ENCODE peak calls at places on chromosome 10, in eight cellular contexts. I, D, C, P, U, S, W and M are unnamed samples.

GRCh38 chr10:4372601-4373000 is 453.4 kb upstream of the AKR1E2 start:
- DNase-seq in I (peak), D (peak), C (no peak), P (peak), U (no peak), S (no peak), W (no peak), M (peak)

GRCh38 chr10:63348210-63348850 is 117.4 kb downstream of the JMJD1C start:
- DNase-seq in I (no peak), D (peak), C (no peak), P (peak), U (no peak), S (no peak), W (no peak), M (no peak)

GRCh38 chr10:52353210-52353609 is 39.1 kb downstream of the DKK1 start:
- DNase-seq in I (no peak), D (no peak), C (no peak), P (no peak), U (no peak), S (no peak), W (no peak), M (no peak)

GRCh38 chr10:132511092-132511491 is 26.5 kb upstream of the INPP5A start:
- DNase-seq in I (no peak), D (no peak), C (no peak), P (no peak), U (no peak), S (no peak), W (no peak), M (no peak)

GRCh38 chr10:91969297-91969696 is 45.7 kb downstream of the BTAF1 start:
- DNase-seq in I (no peak), D (no peak), C (no peak), P (peak), U (no peak), S (no peak), W (no peak), M (no peak)

GRCh38 chr10:111034598-111035310 is 42.1 kb upstream of the ADRA2A start:
- DNase-seq in I (peak), D (peak), C (no peak), P (peak), U (no peak), S (no peak), W (no peak), M (peak)

GRCh38 chr10:133231946-133232574 is 2.0 kb downstream of the UTF1 start:
- DNase-seq in I (no peak), D (no peak), C (no peak), P (no peak), U (no peak), S (no peak), W (no peak), M (no peak)

GRCh38 chr10:58818889-58819288 is 306.2 kb downstream of the BICC1 start:
- DNase-seq in I (peak), D (peak), C (no peak), P (peak), U (no peak), S (no peak), W (no peak), M (peak)

GRCh38 chr10:116554628-116555027 is 8.9 kb downstream of the PNLIP start:
- DNase-seq in I (no peak), D (no peak), C (no peak), P (no peak), U (peak), S (no peak), W (no peak), M (no peak)

GRCh38 chr10:120702032-120702431 is 149.1 kb upstream of the WDR11 start:
- DNase-seq in I (no peak), D (no peak), C (no peak), P (no peak), U (no peak), S (no peak), W (no peak), M (no peak)

GRCh38 chr10:73576178-73576889 is 14.8 kb downstream of the USP54 start:
- DNase-seq in I (peak), D (peak), C (no peak), P (peak), U (no peak), S (no peak), W (no peak), M (peak)

GRCh38 chr10:100739516-100740368 is 5.6 kb upstream of the PAX2 start:
- DNase-seq in I (no peak), D (no peak), C (no peak), P (no peak), U (no peak), S (no peak), W (no peak), M (no peak)

GRCh38 chr10:28587270-28587969 is 54.5 kb downstream of the WAC start:
- DNase-seq in I (peak), D (peak), C (no peak), P (peak), U (no peak), S (no peak), W (no peak), M (peak)

GRCh38 chr10:119316729-119317097 is 109.3 kb downstream of the GRK5 start:
- DNase-seq in I (peak), D (peak), C (no peak), P (peak), U (no peak), S (no peak), W (no peak), M (peak)

GRCh38 chr10:108598831-108599230 is 1324.5 kb downstream of the XPNPEP1 start:
- DNase-seq in I (no peak), D (no peak), C (no peak), P (no peak), U (no peak), S (no peak), W (no peak), M (no peak)

GRCh38 chr10:75974080-75974479 is 542.7 kb downstream of the LRMDA start:
- DNase-seq in I (no peak), D (no peak), C (no peak), P (no peak), U (no peak), S (no peak), W (no peak), M (no peak)

GRCh38 chr10:91925022-91925320 is 1.4 kb downstream of the BTAF1 start:
- DNase-seq in I (peak), D (peak), C (no peak), P (no peak), U (no peak), S (no peak), W (no peak), M (no peak)

GRCh38 chr10:71769279-71769823 is 4.0 kb downstream of the VSIR start:
- DNase-seq in I (no peak), D (no peak), C (no peak), P (no peak), U (no peak), S (no peak), W (no peak), M (peak)

GRCh38 chr10:66058594-66058993 is 867.2 kb upstream of the LRRTM3 start:
- DNase-seq in I (no peak), D (no peak), C (no peak), P (no peak), U (no peak), S (no peak), W (no peak), M (no peak)

GRCh38 chr10:28559661-28560060 is 26.7 kb downstream of the WAC start:
- DNase-seq in I (no peak), D (no peak), C (no peak), P (no peak), U (no peak), S (no peak), W (no peak), M (no peak)

GRCh38 chr10:74880041-74880440 is 53.6 kb downstream of the KAT6B start:
- DNase-seq in I (peak), D (no peak), C (no peak), P (peak), U (no peak), S (no peak), W (no peak), M (peak)

GRCh38 chr10:20891338-20891714 is 5.8 kb downstream of the NEBL start:
- DNase-seq in I (peak), D (peak), C (no peak), P (peak), U (no peak), S (no peak), W (no peak), M (peak)

GRCh38 chr10:91048380-91048779 is 127.5 kb upstream of the ANKRD1 start:
- DNase-seq in I (no peak), D (no peak), C (no peak), P (no peak), U (no peak), S (no peak), W (no peak), M (no peak)

GRCh38 chr10:77458986-77459590 is 178.5 kb downstream of the KCNMA1 start:
- DNase-seq in I (peak), D (peak), C (no peak), P (no peak), U (no peak), S (no peak), W (no peak), M (peak)

GRCh38 chr10:115417585-115418265 is 324.6 kb downstream of the ATRNL1 start:
- DNase-seq in I (peak), D (no peak), C (no peak), P (peak), U (peak), S (no peak), W (peak), M (peak)

GRCh38 chr10:8487346-8487745 is 432.9 kb downstream of the GATA3 start:
- DNase-seq in I (no peak), D (no peak), C (no peak), P (no peak), U (no peak), S (no peak), W (no peak), M (no peak)

GRCh38 chr10:46234431-46235060 is 52.3 kb upstream of the ANTXRL start:
- DNase-seq in I (no peak), D (no peak), C (no peak), P (no peak), U (no peak), S (no peak), W (no peak), M (no peak)

GRCh38 chr10:71965623-71966022 is 1.4 kb downstream of the CHST3 start:
- DNase-seq in I (no peak), D (no peak), C (no peak), P (no peak), U (no peak), S (no peak), W (no peak), M (no peak)

GRCh38 chr10:116993610-116994009 is 11.4 kb downstream of the SHTN1 start:
- DNase-seq in I (no peak), D (no peak), C (no peak), P (no peak), U (no peak), S (no peak), W (no peak), M (no peak)

GRCh38 chr10:69961168-69961863 is 91.3 kb upstream of the MACROH2A2 start:
- DNase-seq in I (no peak), D (no peak), C (peak), P (peak), U (no peak), S (no peak), W (no peak), M (no peak)

GRCh38 chr10:74585231-74586087 is 240.9 kb upstream of the KAT6B start:
- DNase-seq in I (peak), D (no peak), C (no peak), P (peak), U (peak), S (no peak), W (no peak), M (peak)

GRCh38 chr10:33681580-33681979 is 347.1 kb upstream of the NRP1 start:
- DNase-seq in I (no peak), D (no peak), C (no peak), P (no peak), U (no peak), S (no peak), W (no peak), M (no peak)

DNA sequence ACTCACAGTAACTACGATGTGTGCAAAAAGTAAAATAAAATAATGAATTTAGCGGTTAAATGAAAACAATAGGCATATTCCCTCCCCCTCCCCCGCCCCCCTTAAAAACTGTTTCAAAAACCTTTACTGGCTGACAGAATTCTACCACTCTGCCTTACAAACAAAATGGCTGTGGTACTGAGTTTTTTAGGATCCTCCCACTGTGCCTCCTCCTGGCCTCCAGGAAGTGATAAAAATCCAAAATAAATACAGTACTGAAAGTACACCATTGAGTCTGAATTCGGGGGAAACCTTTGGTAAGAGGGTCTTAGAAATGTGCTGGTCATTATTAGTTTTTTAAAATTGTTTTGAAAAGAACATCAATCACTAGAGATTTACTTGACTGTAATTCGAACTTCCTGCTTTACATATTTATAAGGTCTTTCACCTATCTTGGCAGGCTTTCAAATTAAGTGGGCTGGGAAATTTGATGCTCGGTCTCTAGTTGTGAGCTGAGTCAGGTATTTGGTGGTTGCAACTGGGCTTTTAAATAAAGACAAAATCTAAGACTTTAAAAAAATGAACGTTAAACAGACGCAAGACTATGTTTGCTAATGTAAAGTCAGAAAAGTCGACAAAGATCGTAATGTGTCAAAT is 32.5 kb upstream of the EPC1 start:
- DNase-seq in I (peak), D (peak), C (no peak), P (peak), U (peak), S (no peak), W (no peak), M (peak)
- H3K4me3 ChIP-seq in I (peak), D (peak), C (peak), P (peak), U (peak), S (peak), W (peak), M (peak)

GRCh38 chr10:22103701-22104100 is 100.2 kb upstream of the DNAJC1 start:
- DNase-seq in I (no peak), D (peak), C (no peak), P (peak), U (no peak), S (no peak), W (no peak), M (no peak)
- TF ChIP-seq CTCF in I (peak), D (peak), C (no peak), P (peak), U (peak), S (no peak), W (peak), M (peak)

GRCh38 chr10:11232222-11232961 is 214.7 kb downstream of the CELF2 start:
- DNase-seq in I (no peak), D (no peak), C (no peak), P (no peak), U (no peak), S (no peak), W (no peak), M (no peak)
- H3K4me3 ChIP-seq in I (no peak), D (no peak), C (no peak), P (no peak), U (no peak), S (no peak), W (no peak), M (no peak)

GRCh38 chr10:24396396-24396795 is 187.5 kb downstream of the KIAA1217 start:
- DNase-seq in I (no peak), D (no peak), C (no peak), P (no peak), U (no peak), S (no peak), W (no peak), M (no peak)
- TF ChIP-seq CTCF in I (peak), D (no peak), C (no peak), P (peak), U (peak), S (no peak), W (no peak), M (peak)

GRCh38 chr10:101780187-101780817 is 2.9 kb downstream of the NPM3 start:
- DNase-seq in I (no peak), D (no peak), C (no peak), P (no peak), U (no peak), S (no peak), W (no peak), M (no peak)

GRCh38 chr10:101778151-101778780 is 2.4 kb upstream of the FGF8 start:
- DNase-seq in I (no peak), D (no peak), C (no peak), P (no peak), U (no peak), S (no peak), W (no peak), M (no peak)

GRCh38 chr10:101778781-101779543 is 3.0 kb upstream of the FGF8 start:
- DNase-seq in I (peak), D (peak), C (peak), P (peak), U (peak), S (no peak), W (no peak), M (peak)

GRCh38 chr10:101780818-101781654 is 2.2 kb downstream of the NPM3 start:
- DNase-seq in I (peak), D (peak), C (peak), P (peak), U (peak), S (peak), W (peak), M (peak)

GRCh38 chr10:101779544-101780186 is 3.6 kb downstream of the NPM3 start:
- DNase-seq in I (peak), D (peak), C (peak), P (peak), U (peak), S (peak), W (no peak), M (peak)
- H3K4me3 ChIP-seq in I (peak), D (peak), C (peak), P (peak), U (peak), S (peak), W (peak), M (peak)

GRCh38 chr10:88989423-88989822 is 1.2 kb upstream of the FAS start:
- DNase-seq in I (no peak), D (no peak), C (no peak), P (no peak), U (no peak), S (no peak), W (no peak), M (no peak)

GRCh38 chr10:88987840-88988239 is 2.8 kb upstream of the FAS start:
- DNase-seq in I (no peak), D (no peak), C (no peak), P (no peak), U (no peak), S (no peak), W (no peak), M (no peak)

GRCh38 chr10:88984525-88984924 is 6.1 kb upstream of the FAS start:
- DNase-seq in I (no peak), D (no peak), C (no peak), P (no peak), U (no peak), S (no peak), W (no peak), M (no peak)

GRCh38 chr10:88987243-88987726 is 3.3 kb upstream of the FAS start:
- DNase-seq in I (peak), D (no peak), C (no peak), P (no peak), U (peak), S (no peak), W (no peak), M (peak)

DNA sequence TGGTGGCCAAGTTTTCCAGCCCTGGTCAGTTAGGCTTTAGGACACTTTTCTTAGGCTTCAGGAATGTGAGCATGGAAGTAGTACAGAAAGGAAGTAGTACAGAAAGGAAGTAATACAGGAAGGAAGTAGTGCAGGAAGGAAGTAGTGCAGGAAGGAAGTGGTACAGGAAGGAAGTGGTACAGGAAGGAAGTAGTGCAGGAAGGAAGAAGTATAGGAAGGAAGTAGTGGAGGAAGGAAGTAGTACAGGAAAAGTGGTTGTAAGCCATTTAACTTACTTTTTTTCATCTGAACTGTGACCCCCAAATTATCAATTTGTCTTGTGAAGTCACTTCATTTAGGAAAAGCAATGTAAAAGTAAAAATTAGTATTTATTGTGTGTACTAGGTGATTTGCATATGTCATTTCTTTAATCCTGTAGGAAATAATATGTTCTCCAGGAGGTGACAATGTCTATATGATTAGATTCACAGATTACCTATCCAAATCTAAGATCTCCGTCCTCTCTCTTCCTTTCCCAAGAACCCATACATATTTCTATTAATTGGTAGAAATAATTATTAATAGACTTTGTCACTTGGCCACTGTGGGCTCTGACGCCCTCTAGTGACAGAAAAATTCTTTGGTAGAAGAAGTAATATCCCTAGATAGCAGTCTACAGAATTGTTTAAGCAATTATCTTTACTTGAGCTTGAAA is 3.9 kb upstream of the FAS start:
- DNase-seq in I (peak), D (peak), C (no peak), P (peak), U (peak), S (no peak), W (no peak), M (peak)
- TF ChIP-seq CTCF in I (peak), D (peak), C (peak), P (peak), U (peak), S (peak), W (peak), M (peak)

GRCh38 chr10:104326991-104327610 is 11.2 kb downstream of the ITPRIP start:
- DNase-seq in I (no peak), D (no peak), C (no peak), P (peak), U (no peak), S (no peak), W (no peak), M (no peak)

GRCh38 chr10:104329754-104330153 is 8.5 kb downstream of the ITPRIP start:
- DNase-seq in I (peak), D (peak), C (no peak), P (peak), U (no peak), S (no peak), W (no peak), M (peak)

GRCh38 chr10:104328916-104329710 is 9.2 kb downstream of the ITPRIP start:
- DNase-seq in I (peak), D (peak), C (no peak), P (peak), U (no peak), S (peak), W (peak), M (peak)

GRCh38 chr10:104327745-104328635 is 10.3 kb downstream of the ITPRIP start:
- DNase-seq in I (peak), D (peak), C (no peak), P (peak), U (no peak), S (no peak), W (no peak), M (peak)

DNA sequence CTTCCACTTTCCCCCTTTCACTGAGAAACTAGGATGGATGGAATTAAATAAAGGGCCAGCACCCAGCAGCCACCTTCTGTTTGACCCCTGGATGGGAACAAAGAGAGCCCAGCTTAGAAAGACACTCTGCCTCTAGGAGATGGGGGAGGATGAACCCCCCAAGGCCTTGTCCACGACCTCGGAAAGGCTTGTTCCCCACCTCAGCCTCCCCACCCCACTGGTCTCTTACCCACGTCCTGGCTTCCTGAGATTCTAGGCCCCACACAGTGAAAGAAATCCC is 9.7 kb downstream of the ITPRIP start:
- DNase-seq in I (no peak), D (no peak), C (no peak), P (no peak), U (no peak), S (no peak), W (no peak), M (no peak)
- H3K4me3 ChIP-seq in I (peak), D (peak), C (no peak), P (peak), U (no peak), S (peak), W (peak), M (peak)

GRCh38 chr10:97540669-97541500 is 31.7 kb upstream of the ANKRD2 start:
- DNase-seq in I (no peak), D (peak), C (no peak), P (no peak), U (no peak), S (peak), W (no peak), M (no peak)
- TF ChIP-seq CTCF in I (peak), D (no peak), C (no peak), P (no peak), U (no peak), S (no peak), W (no peak), M (no peak)